ENCODE peak calls at places on chromosomes 2 and 18, in eight cellular contexts. X is stimulated activated CD4-positive, alpha-beta T cell treated with anti-CD3 and anti-CD28 coated beads, Interleukin-4, amount 100 ng/mL, for 48 hours; M is WERI-Rb-1; E is activated T-cell treated with anti-CD3 and anti-CD28 coated beads for 1 hour; T is cardiac fibroblast; V is HT1080; Y is CD14-positive monocyte; W is SJSA1. L is an unnamed sample.

GRCh38 chr18:22552254-22552653 is 134.5 kb upstream of the CTAGE1 start:
- DNase-seq in X (no peak), M (no peak), E (no peak), T (peak; percentile 28), V (no peak), Y (no peak), W (no peak), L (peak; percentile 78)

GRCh38 chr2:236862526-236862925 is 223.2 kb upstream of the COPS8 start:
- DNase-seq in X (no peak), M (no peak), E (no peak), T (no peak), V (no peak), Y (no peak), W (peak; percentile 29), L (no peak)

GRCh38 chr18:48295586-48296311 is 113.4 kb downstream of the ZBTB7C start:
- DNase-seq in X (no peak), M (peak; percentile 65), E (no peak), T (peak; percentile 16), V (peak; percentile 20), Y (no peak), W (peak; percentile 45), L (no peak)

GRCh38 chr2:181466661-181467576 is 9.7 kb downstream of the ITGA4 start:
- DNase-seq in X (peak; percentile 82), M (peak; percentile 66), E (peak; percentile 79), T (peak; percentile 75), V (no peak), Y (peak; percentile 56), W (peak; percentile 54), L (peak; percentile 38)

GRCh38 chr2:176092270-176093144 is at the start of gene HOXD13:
- DNase-seq in X (no peak), M (peak; percentile 39), E (no peak), T (no peak), V (no peak), Y (no peak), W (no peak), L (no peak)

GRCh38 chr2:209383212-209383611 is 40.6 kb upstream of the MAP2 start:
- DNase-seq in X (no peak), M (no peak), E (no peak), T (peak; percentile 69), V (peak; percentile 83), Y (no peak), W (no peak), L (peak; percentile 83)

GRCh38 chr18:79934311-79935097 is 16.9 kb downstream of the SLC66A2 start:
- DNase-seq in X (no peak), M (peak; percentile 81), E (no peak), T (no peak), V (no peak), Y (peak; percentile 39), W (no peak), L (no peak)

GRCh38 chr2:147846382-147847081 is 1.7 kb downstream of the ACVR2A start:
- DNase-seq in X (no peak), M (no peak), E (no peak), T (no peak), V (peak; percentile 11), Y (no peak), W (no peak), L (no peak)

GRCh38 chr18:21489119-21489750 is 111.3 kb downstream of the ESCO1 start:
- DNase-seq in X (no peak), M (peak; percentile 63), E (no peak), T (peak; percentile 75), V (peak; percentile 43), Y (no peak), W (no peak), L (peak; percentile 54)

GRCh38 chr2:166411473-166412230 is 35.9 kb upstream of the SCN9A start:
- DNase-seq in X (no peak), M (no peak), E (no peak), T (peak; percentile 55), V (peak; percentile 65), Y (no peak), W (peak; percentile 61), L (peak; percentile 61)

GRCh38 chr18:48837676-48838075 is 113.1 kb downstream of the SMAD7 start:
- DNase-seq in X (no peak), M (no peak), E (no peak), T (no peak), V (no peak), Y (peak; percentile 23), W (no peak), L (no peak)

GRCh38 chr2:232076736-232077135 is 115.2 kb downstream of the DIS3L2 start:
- DNase-seq in X (no peak), M (no peak), E (no peak), T (peak; percentile 43), V (no peak), Y (no peak), W (no peak), L (no peak)

GRCh38 chr2:239355139-239355538 is 45.7 kb downstream of the HDAC4 start:
- DNase-seq in X (no peak), M (no peak), E (no peak), T (peak; percentile 58), V (no peak), Y (no peak), W (no peak), L (no peak)

GRCh38 chr2:158507141-158507540 is 50.4 kb downstream of the PKP4 start:
- DNase-seq in X (no peak), M (no peak), E (no peak), T (no peak), V (no peak), Y (no peak), W (no peak), L (no peak)

GRCh38 chr2:104685591-104685990 is 168.3 kb upstream of the POU3F3 start:
- DNase-seq in X (no peak), M (no peak), E (no peak), T (no peak), V (no peak), Y (no peak), W (no peak), L (no peak)

GRCh38 chr2:180505203-180505602 is 475.2 kb upstream of the UBE2E3 start:
- DNase-seq in X (no peak), M (no peak), E (no peak), T (no peak), V (peak; percentile 28), Y (no peak), W (no peak), L (peak; percentile 27)

L was measured in A172.